ENCODE peak calls at places on chromosomes 13 and 19, in seven cellular contexts. Z is mesendoderm, A is IMR-90, V is H9, X is neuronal stem cell, T is mesenchymal stem cell, O is H1. R is an unnamed sample.

GRCh38 chr19:53102701-53103140 is 501 bp downstream of the ZNF160 start:
- DNase-seq in Z (peak; percentile 36), A (peak; percentile 31), V (no peak), X (no peak), T (peak; percentile 55), O (no peak), R (peak; percentile 59)

GRCh38 chr19:15869109-15869555 is 28.7 kb downstream of the CYP4F2 start:
- DNase-seq in Z (peak; percentile 75), A (no peak), V (no peak), X (peak; percentile 4), T (no peak), O (no peak), R (peak; percentile 11)

GRCh38 chr19:1742989-1743696 is 10.2 kb upstream of the ONECUT3 start:
- DNase-seq in Z (no peak), A (no peak), V (no peak), X (no peak), T (no peak), O (no peak), R (no peak)

GRCh38 chr13:58946274-58946673 is 1217.5 kb downstream of the DIAPH3 start:
- DNase-seq in Z (no peak), A (no peak), V (no peak), X (no peak), T (peak; percentile 32), O (no peak), R (no peak)

GRCh38 chr19:3454656-3455392 is 25.5 kb downstream of the SMIM24 start:
- DNase-seq in Z (no peak), A (no peak), V (no peak), X (no peak), T (no peak), O (no peak), R (no peak)

GRCh38 chr19:19539738-19540703 is 2.0 kb downstream of the CILP2 start:
- DNase-seq in Z (peak; percentile 83), A (peak; percentile 46), V (peak; percentile 94), X (no peak), T (peak; percentile 38), O (peak; percentile 94), R (peak; percentile 68)

GRCh38 chr13:64371045-64371444 is 2859.1 kb downstream of the PCDH9 start:
- DNase-seq in Z (no peak), A (peak; percentile 41), V (no peak), X (no peak), T (no peak), O (no peak), R (no peak)

GRCh38 chr19:16381756-16382401 is 57.3 kb downstream of the KLF2 start:
- DNase-seq in Z (no peak), A (no peak), V (no peak), X (no peak), T (no peak), O (no peak), R (no peak)

GRCh38 chr19:46978470-46978869 is 41.2 kb upstream of the NPAS1 start:
- DNase-seq in Z (no peak), A (no peak), V (no peak), X (no peak), T (no peak), O (no peak), R (no peak)

GRCh38 chr13:48769107-48769704 is 115.5 kb downstream of the CYSLTR2 start:
- DNase-seq in Z (peak; percentile 91), A (peak; percentile 91), V (peak; percentile 82), X (peak; percentile 82), T (peak; percentile 89), O (peak; percentile 93), R (peak; percentile 84)

GRCh38 chr13:43355774-43356173 is 332.4 kb downstream of the DNAJC15 start:
- DNase-seq in Z (no peak), A (no peak), V (no peak), X (no peak), T (no peak), O (no peak), R (no peak)

GRCh38 chr13:43356566-43356965 is 333.2 kb downstream of the DNAJC15 start:
- DNase-seq in Z (no peak), A (peak; percentile 10), V (no peak), X (no peak), T (no peak), O (no peak), R (no peak)

GRCh38 chr13:43357435-43358065 is 334.2 kb downstream of the DNAJC15 start:
- DNase-seq in Z (no peak), A (no peak), V (no peak), X (no peak), T (no peak), O (no peak), R (no peak)

GRCh38 chr13:43359536-43359935 is 336.1 kb downstream of the DNAJC15 start:
- DNase-seq in Z (no peak), A (no peak), V (no peak), X (no peak), T (no peak), O (no peak), R (no peak)

GRCh38 chr13:43354147-43354945 is 331.0 kb downstream of the DNAJC15 start:
- DNase-seq in Z (no peak), A (no peak), V (no peak), X (no peak), T (no peak), O (no peak), R (no peak)
- H2BK120ac ChIP-seq in Z (no peak overlapping the region), A (no peak overlapping the region), V (no peak overlapping the region), X (no peak overlapping the region), T (no peak overlapping the region), O (no peak overlapping the region), R (no peak overlapping the region)

GRCh38 chr13:54183728-54184127 is 1155.1 kb downstream of the OLFM4 start:
- DNase-seq in Z (no peak), A (no peak), V (no peak), X (no peak), T (no peak), O (no peak), R (no peak)
- H3K9ac ChIP-seq in Z (no peak overlapping the region), A (no peak overlapping the region), V (no peak overlapping the region), X (no peak overlapping the region), T (no peak overlapping the region), O (no peak overlapping the region), R (no peak overlapping the region)

DNA sequence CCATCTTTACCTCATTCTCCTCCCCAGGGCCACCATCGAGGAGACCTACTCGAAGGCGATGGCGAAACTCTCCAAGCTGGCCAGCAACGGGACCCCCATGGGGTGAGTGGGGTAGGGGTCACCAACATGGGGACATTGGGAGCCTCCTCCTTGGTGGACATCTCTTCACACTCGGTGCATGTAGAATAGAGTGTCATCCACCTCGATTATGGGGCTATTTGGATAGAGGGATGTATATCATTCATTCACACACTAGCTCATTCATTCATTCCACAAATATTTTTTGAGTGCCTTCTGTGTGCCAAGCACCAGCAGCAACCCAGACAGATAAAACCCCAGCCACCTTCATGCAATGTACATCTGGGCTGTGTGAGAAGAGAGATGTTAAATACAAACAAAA is 13.1 kb downstream of the FCHO1 start:
- DNase-seq in Z (no peak), A (no peak), V (no peak), X (no peak), T (no peak), O (no peak), R (no peak)
- H2BK120ac ChIP-seq in Z (no peak overlapping the region), A (no peak overlapping the region), V (no peak overlapping the region), X (no peak overlapping the region), T (no peak overlapping the region), O (no peak overlapping the region), R (no peak overlapping the region)

GRCh38 chr19:55284405-55285058 is 735 bp downstream of the BRSK1 start:
- DNase-seq in Z (peak; percentile 48), A (no peak), V (peak; percentile 67), X (no peak), T (no peak), O (peak; percentile 60), R (no peak)

GRCh38 chr19:55289117-55289796 is 5.5 kb downstream of the BRSK1 start:
- DNase-seq in Z (peak; percentile 54), A (no peak), V (no peak), X (no peak), T (no peak), O (no peak), R (no peak)

GRCh38 chr19:55287361-55288079 is 3.7 kb downstream of the BRSK1 start:
- DNase-seq in Z (no peak), A (no peak), V (no peak), X (no peak), T (no peak), O (no peak), R (no peak)

GRCh38 chr19:55283548-55284393 is at the start of gene BRSK1:
- DNase-seq in Z (peak; percentile 92), A (peak; percentile 61), V (peak; percentile 89), X (peak; percentile 76), T (peak; percentile 77), O (peak; percentile 86), R (no peak)

GRCh38 chr19:55285225-55285890 is 1.6 kb downstream of the BRSK1 start:
- DNase-seq in Z (no peak), A (no peak), V (no peak), X (no peak), T (no peak), O (no peak), R (no peak)
- H3K9ac ChIP-seq in Z (peak overlapping the region; percentile 68), A (peak overlapping the region; percentile 79), V (no peak overlapping the region), X (peak overlapping the region; percentile 81), T (peak overlapping the region; percentile 48), O (peak overlapping the region; percentile 37), R (no peak overlapping the region)

R was measured in trophoblast cell.